ENCODE peak calls at places on chromosomes 16 and 17, in seven cellular contexts. One of them, this sample, is unnamed.

GRCh38 chr17:28745052-28745776 is 1.4 kb downstream of the TRAF4 start:
- DNase-seq in ureter: no peak
- DNase-seq in HT1080: peak; percentile 68
- DNase-seq in NCI-H2029: peak; percentile 59
- DNase-seq in GM23338: peak; percentile 75
- DNase-seq in brain microvascular endothelial cell: no peak
- DNase-seq in HFFc6: no peak
- DNase-seq in this sample: no peak

GRCh38 chr16:52095466-52095865 is 451.5 kb downstream of the TOX3 start:
- DNase-seq in GM23338: no peak
- DNase-seq in brain microvascular endothelial cell: no peak
- DNase-seq in NCI-H2029: no peak
- DNase-seq in HFFc6: no peak
- DNase-seq in ureter: no peak
- DNase-seq in HT1080: no peak
- DNase-seq in this sample: no peak

GRCh38 chr17:29358421-29358820 is 31.7 kb upstream of the TAOK1 start:
- DNase-seq in GM23338: no peak
- DNase-seq in NCI-H2029: no peak
- DNase-seq in brain microvascular endothelial cell: no peak
- DNase-seq in HFFc6: no peak
- DNase-seq in ureter: no peak
- DNase-seq in HT1080: peak; percentile 59
- DNase-seq in this sample: no peak

GRCh38 chr17:61152898-61153297 is 246.7 kb upstream of the TBX2 start:
- DNase-seq in HT1080: no peak
- DNase-seq in NCI-H2029: peak; percentile 28
- DNase-seq in ureter: no peak
- DNase-seq in brain microvascular endothelial cell: no peak
- DNase-seq in HFFc6: no peak
- DNase-seq in GM23338: no peak
- DNase-seq in this sample: no peak

GRCh38 chr16:88727871-88728270 is 21.6 kb downstream of the CTU2 start:
- DNase-seq in NCI-H2029: peak; percentile 15
- DNase-seq in brain microvascular endothelial cell: peak; percentile 64
- DNase-seq in ureter: no peak
- DNase-seq in HFFc6: no peak
- DNase-seq in HT1080: no peak
- DNase-seq in GM23338: no peak
- DNase-seq in this sample: no peak

GRCh38 chr16:27432600-27432957 is 30.6 kb downstream of the IL21R start:
- DNase-seq in brain microvascular endothelial cell: peak; percentile 56
- DNase-seq in HT1080: peak; percentile 57
- DNase-seq in NCI-H2029: no peak
- DNase-seq in ureter: peak; percentile 6
- DNase-seq in HFFc6: peak; percentile 82
- DNase-seq in GM23338: no peak
- DNase-seq in this sample: peak; percentile 3

GRCh38 chr17:77553459-77554066 is 404.9 kb upstream of the TNRC6C start:
- DNase-seq in brain microvascular endothelial cell: no peak
- DNase-seq in NCI-H2029: no peak
- DNase-seq in HT1080: no peak
- DNase-seq in HFFc6: no peak
- DNase-seq in GM23338: no peak
- DNase-seq in ureter: no peak
- DNase-seq in this sample: no peak

GRCh38 chr16:56610017-56610608 is 1.7 kb downstream of the MT2A start:
- DNase-seq in GM23338: no peak
- DNase-seq in ureter: no peak
- DNase-seq in HFFc6: peak; percentile 65
- DNase-seq in NCI-H2029: no peak
- DNase-seq in HT1080: peak; percentile 88
- DNase-seq in brain microvascular endothelial cell: peak; percentile 92
- DNase-seq in this sample: peak; percentile 33

GRCh38 chr17:56939869-56940484 is 20.9 kb downstream of the COIL start:
- DNase-seq in HT1080: peak; percentile 56
- DNase-seq in GM23338: peak; percentile 93
- DNase-seq in ureter: no peak
- DNase-seq in brain microvascular endothelial cell: no peak
- DNase-seq in NCI-H2029: peak; percentile 16
- DNase-seq in HFFc6: peak; percentile 48
- DNase-seq in this sample: no peak

GRCh38 chr16:31333686-31334649 is 21.0 kb upstream of the ITGAX start:
- DNase-seq in HT1080: peak; percentile 26
- DNase-seq in HFFc6: peak; percentile 31
- DNase-seq in NCI-H2029: no peak
- DNase-seq in ureter: no peak
- DNase-seq in GM23338: peak; percentile 71
- DNase-seq in brain microvascular endothelial cell: no peak
- DNase-seq in this sample: no peak

GRCh38 chr17:31054761-31055160 is 40.0 kb upstream of the NF1 start:
- DNase-seq in HT1080: no peak
- DNase-seq in HFFc6: no peak
- DNase-seq in NCI-H2029: no peak
- DNase-seq in brain microvascular endothelial cell: no peak
- DNase-seq in GM23338: no peak
- DNase-seq in ureter: no peak
- DNase-seq in this sample: no peak

GRCh38 chr17:31649302-31649701 is 209.7 kb downstream of the COPRS start:
- DNase-seq in HFFc6: no peak
- DNase-seq in ureter: no peak
- DNase-seq in NCI-H2029: no peak
- DNase-seq in GM23338: no peak
- DNase-seq in brain microvascular endothelial cell: no peak
- DNase-seq in HT1080: no peak
- DNase-seq in this sample: no peak

GRCh38 chr16:26787924-26788323 is 278.8 kb upstream of the C16orf82 start:
- DNase-seq in HT1080: peak; percentile 40
- DNase-seq in ureter: no peak
- DNase-seq in GM23338: no peak
- DNase-seq in brain microvascular endothelial cell: no peak
- DNase-seq in HFFc6: no peak
- DNase-seq in NCI-H2029: no peak
- DNase-seq in this sample: no peak

GRCh38 chr17:64401941-64402340 is 11.3 kb upstream of the PECAM1 start:
- DNase-seq in GM23338: no peak
- DNase-seq in HFFc6: no peak
- DNase-seq in HT1080: peak; percentile 76
- DNase-seq in ureter: no peak
- DNase-seq in NCI-H2029: no peak
- DNase-seq in brain microvascular endothelial cell: no peak
- DNase-seq in this sample: no peak

This sample was measured in mucosa of gallbladder.